ENCODE peak calls at places on chromosome 20, in five cellular contexts. V is vagina, W is IMR-90, L is ovary, Y is transverse colon. Z is an unnamed sample. For H3K4me1, the result is how much of the 10 kb centered on the place peaks cover.

GRCh38 chr20:381581-382290 is 1.2 kb downstream of the TRIB3 start:
- DNase-seq in V (no peak), W (peak), L (peak), Y (peak), Z (peak)

GRCh38 chr20:62339647-62340062 is 27.5 kb downstream of the LAMA5 start:
- DNase-seq in V (no peak), W (no peak), L (no peak), Y (peak), Z (peak)

GRCh38 chr20:35279533-35280174 is 1.7 kb upstream of the MMP24OS start:
- DNase-seq in V (no peak), W (no peak), L (no peak), Y (no peak), Z (no peak)

GRCh38 chr20:47663354-47664067 is 121.8 kb downstream of the SULF2 start:
- DNase-seq in V (no peak), W (peak), L (peak), Y (peak), Z (peak)

GRCh38 chr20:43904778-43905177 is 9.9 kb upstream of the TOX2 start:
- DNase-seq in V (no peak), W (no peak), L (no peak), Y (no peak), Z (no peak)

GRCh38 chr20:61166324-61166723 is 85.7 kb upstream of the CDH4 start:
- DNase-seq in V (no peak), W (no peak), L (no peak), Y (no peak), Z (no peak)

GRCh38 chr20:2485662-2486061 is 15.1 kb upstream of the SNRPB start:
- DNase-seq in V (no peak), W (no peak), L (no peak), Y (no peak), Z (no peak)

GRCh38 chr20:329851-330232 is 4.5 kb downstream of the SOX12 start:
- DNase-seq in V (no peak), W (no peak), L (no peak), Y (peak), Z (no peak)

GRCh38 chr20:51729771-51730170 is 38.4 kb downstream of the ATP9A start:
- DNase-seq in V (no peak), W (no peak), L (no peak), Y (no peak), Z (no peak)

GRCh38 chr20:59992531-59992930 is 34.3 kb downstream of the CDH26 start:
- DNase-seq in V (no peak), W (peak), L (no peak), Y (no peak), Z (no peak)

GRCh38 chr20:57539889-57540288 is 14.9 kb upstream of the CTCFL start:
- DNase-seq in V (no peak), W (no peak), L (no peak), Y (peak), Z (no peak)

GRCh38 chr20:43237651-43238050 is 47.9 kb upstream of the PTPRT start:
- DNase-seq in V (no peak), W (no peak), L (no peak), Y (no peak), Z (no peak)

GRCh38 chr20:33518071-33518470 is 28.2 kb downstream of the CBFA2T2 start:
- DNase-seq in V (no peak), W (peak), L (no peak), Y (no peak), Z (no peak)

GRCh38 chr20:31674895-31675827 is 37.4 kb downstream of the COX4I2 start:
- DNase-seq in V (no peak), W (peak), L (peak), Y (peak), Z (no peak)

GRCh38 chr20:49381558-49382493 is 100.6 kb downstream of the KCNB1 start:
- DNase-seq in V (no peak), W (peak), L (peak), Y (peak), Z (peak)

GRCh38 chr20:34544109-34544793 is 14.3 kb upstream of the MAP1LC3A start:
- DNase-seq in V (no peak), W (no peak), L (no peak), Y (peak), Z (no peak)

GRCh38 chr20:44287272-44288097 is 23.5 kb downstream of the FITM2 start:
- DNase-seq in V (no peak), W (no peak), L (no peak), Y (peak), Z (no peak)

GRCh38 chr20:31870703-31871601 is 518 bp downstream of the TTLL9 start:
- DNase-seq in V (no peak), W (no peak), L (no peak), Y (peak), Z (peak)

GRCh38 chr20:59515013-59515905 is 89.1 kb upstream of the PHACTR3 start:
- DNase-seq in V (no peak), W (peak), L (peak), Y (peak), Z (peak)

GRCh38 chr20:2254333-2254732 is 41.5 kb upstream of the TGM3 start:
- DNase-seq in V (no peak), W (no peak), L (no peak), Y (no peak), Z (no peak)

GRCh38 chr20:48406462-48407235 is 421.1 kb downstream of the PREX1 start:
- DNase-seq in V (no peak), W (no peak), L (no peak), Y (no peak), Z (no peak)

GRCh38 chr20:3732327-3733118 is at the start of gene HSPA12B:
- DNase-seq in V (no peak), W (no peak), L (peak), Y (no peak), Z (no peak)

GRCh38 chr20:59785118-59785959 is 148.1 kb downstream of the SYCP2 start:
- DNase-seq in V (peak), W (no peak), L (no peak), Y (no peak), Z (no peak)

GRCh38 chr20:63750807-63751470 is 11.4 kb downstream of the SLC2A4RG start:
- DNase-seq in V (no peak), W (no peak), L (no peak), Y (no peak), Z (peak)
- H3K4me3 ChIP-seq in V (no peak), W (no peak), L (no peak), Y (no peak), Z (peak)

DNA sequence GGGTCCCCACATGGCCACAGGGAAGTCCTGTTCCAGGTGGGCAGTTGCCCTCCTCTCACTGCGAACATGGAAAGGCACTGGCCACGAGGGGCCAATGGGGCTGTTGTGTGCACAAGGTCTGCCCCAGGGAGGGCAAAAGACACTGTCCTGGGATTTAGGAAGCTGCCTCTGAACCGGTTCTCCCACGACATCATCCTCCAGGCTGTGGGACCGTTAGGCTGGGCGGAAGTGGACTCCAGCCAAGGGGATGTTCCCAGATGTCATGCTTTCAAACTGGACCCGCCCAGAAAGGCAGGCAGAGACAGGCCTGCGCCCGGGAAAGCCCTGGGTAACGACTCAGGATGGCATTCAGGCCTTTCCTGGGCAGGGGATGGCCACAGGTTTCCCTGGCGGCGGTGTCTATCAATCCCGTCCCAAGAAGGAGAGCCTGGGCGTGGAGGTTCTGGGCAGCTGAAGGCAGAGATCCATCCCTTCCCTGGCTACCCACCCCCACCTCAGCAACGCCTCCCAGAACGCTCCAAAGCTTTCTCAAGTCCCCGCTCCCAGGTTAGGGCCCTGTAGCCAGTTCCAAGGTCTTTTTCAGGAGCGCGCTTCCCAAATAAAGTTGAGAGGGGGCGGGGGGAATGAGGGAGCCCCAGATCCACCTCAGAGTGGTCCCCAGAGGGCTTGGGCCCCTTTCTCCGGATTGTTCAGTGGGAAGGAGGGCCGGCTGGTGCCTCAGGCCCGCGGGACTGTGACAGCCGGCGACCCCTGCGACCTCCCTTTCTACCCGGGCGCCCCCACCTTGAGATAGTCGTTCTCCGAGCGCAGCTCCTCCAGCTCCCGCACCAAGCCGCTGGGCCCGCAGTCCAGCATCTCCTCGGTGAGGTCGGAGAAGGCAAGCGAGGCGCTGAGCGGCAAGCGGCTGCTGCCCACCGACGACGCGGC is 13.8 kb upstream of the TLDC2 start:
- DNase-seq in V (peak), W (peak), L (peak), Y (peak), Z (peak)
- TF ChIP-seq POLR2A in V (peak), W (peak), L (peak), Y (peak), Z (peak)

DNA sequence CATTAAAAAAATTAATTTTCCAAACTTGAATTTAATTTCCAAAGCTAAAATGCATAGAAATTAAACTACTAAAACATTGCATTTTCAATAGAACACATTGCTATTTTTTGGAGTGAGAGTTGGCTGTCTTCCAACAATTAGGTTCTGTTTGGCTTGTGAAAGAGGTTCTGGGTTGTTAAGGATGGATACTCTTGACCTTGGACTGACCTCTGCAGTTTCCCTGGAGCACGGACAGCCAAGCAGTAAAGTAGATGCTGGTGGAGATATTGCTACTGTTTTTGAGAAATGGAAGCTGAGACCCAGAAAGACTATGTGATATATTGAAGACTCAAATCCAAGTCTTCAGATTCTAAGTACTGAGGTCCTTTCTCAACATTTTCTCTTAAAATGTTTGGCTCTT is 95.9 kb upstream of the CHD6 start:
- DNase-seq in V (no peak), W (no peak), L (no peak), Y (no peak), Z (no peak)
- H3K4me1 ChIP-seq in V (under half), W (under half), L (under half), Y (under half), Z (under half)

GRCh38 chr20:50689864-50690263 is 1.5 kb downstream of the RIPOR3 start:
- DNase-seq in V (no peak), W (no peak), L (no peak), Y (no peak), Z (no peak)

GRCh38 chr20:50691585-50692552 is 527 bp upstream of the RIPOR3 start:
- DNase-seq in V (no peak), W (peak), L (no peak), Y (no peak), Z (no peak)

GRCh38 chr20:50690979-50691584 is at the start of gene RIPOR3:
- DNase-seq in V (no peak), W (no peak), L (peak), Y (no peak), Z (peak)

GRCh38 chr20:50692553-50692933 is 1.2 kb upstream of the RIPOR3 start:
- DNase-seq in V (no peak), W (no peak), L (no peak), Y (no peak), Z (no peak)

DNA sequence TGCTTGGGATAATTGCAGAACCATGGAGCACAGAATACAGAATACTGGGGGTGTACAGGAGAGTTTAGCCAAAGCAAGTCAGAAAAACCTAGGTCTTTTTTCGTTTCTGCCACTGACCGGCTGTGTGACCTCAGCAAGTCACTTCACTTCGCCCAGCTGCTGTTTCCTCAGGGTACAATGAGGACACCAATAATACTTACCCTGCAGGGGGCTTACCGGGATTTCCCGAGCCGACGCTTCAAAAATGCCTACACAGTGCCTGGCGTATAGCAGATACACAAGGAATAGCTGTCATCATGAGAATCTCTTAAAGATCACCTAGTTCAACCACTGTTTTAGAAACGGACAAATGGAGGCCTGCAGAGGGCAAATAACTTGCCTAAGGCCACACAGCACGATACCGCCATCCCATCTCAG is 772 bp downstream of the RIPOR3 start:
- DNase-seq in V (no peak), W (no peak), L (no peak), Y (no peak), Z (no peak)
- H3K4me3 ChIP-seq in V (peak), W (peak), L (peak), Y (peak), Z (peak)

GRCh38 chr20:37392441-37393195 is 46.7 kb downstream of the SRC start:
- DNase-seq in V (no peak), W (no peak), L (peak), Y (no peak), Z (no peak)
- TF ChIP-seq POLR2A in V (no peak), W (no peak), L (no peak), Y (no peak), Z (no peak)

DNA sequence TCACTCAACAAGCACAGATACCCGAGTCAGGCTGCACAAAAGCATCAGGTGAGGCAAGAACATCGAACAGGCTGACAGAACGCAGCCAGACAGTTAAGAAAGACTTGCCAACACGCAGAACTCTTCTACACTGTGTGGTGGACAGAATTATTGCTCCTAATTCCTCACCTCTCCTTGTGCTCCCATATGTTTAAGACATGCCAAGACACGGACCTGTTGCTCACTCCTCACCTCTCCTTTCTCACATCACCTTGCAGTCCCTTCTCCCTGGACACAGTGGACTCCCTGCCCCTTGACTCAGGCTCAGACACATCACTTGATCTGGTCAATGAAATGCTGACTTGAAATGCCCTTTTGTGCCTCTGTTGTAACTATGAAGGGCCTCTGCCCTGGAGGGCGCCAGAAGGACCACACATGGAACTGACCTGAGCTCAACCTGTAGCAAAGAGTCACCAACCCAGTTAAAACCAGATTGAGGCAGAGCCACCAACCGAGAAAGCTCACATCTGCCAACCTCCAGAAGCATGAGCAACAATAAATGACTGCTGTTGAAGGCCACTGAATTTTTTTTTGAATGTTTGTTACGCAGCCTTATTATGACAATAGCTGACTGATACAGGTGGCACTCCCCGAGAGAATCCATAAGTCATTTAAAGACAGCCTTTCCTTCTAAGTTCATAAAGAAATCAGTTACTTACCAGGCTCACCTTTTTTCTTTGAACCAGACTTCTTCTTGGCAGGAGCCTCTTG is 24.0 kb downstream of the RRBP1 start:
- DNase-seq in V (no peak), W (no peak), L (no peak), Y (no peak), Z (peak)
- H3K4me1 ChIP-seq in V (under half), W (under half), L (under half), Y (under half), Z (under half)

DNA sequence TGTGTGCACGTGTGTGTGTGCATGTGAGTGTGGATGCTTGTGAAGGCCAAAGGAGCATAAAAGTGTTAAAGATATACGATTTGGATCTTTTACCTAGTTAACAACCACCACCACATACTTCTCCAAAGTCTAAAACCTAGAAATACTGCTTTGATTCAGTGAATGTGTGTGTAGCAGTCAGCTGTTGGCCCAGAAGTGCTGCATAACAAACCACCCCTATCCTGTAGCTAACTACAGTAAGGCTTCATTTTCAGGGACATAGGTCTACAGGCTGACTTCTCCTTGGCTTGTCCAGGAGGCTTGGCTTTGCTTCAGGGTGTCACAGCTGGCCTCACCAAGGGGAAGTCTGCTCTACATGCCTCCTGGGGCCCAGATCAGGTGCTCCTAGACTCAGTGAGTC is 2.4 kb upstream of the CST8 start:
- DNase-seq in V (no peak), W (no peak), L (no peak), Y (no peak), Z (no peak)
- H3K4me3 ChIP-seq in V (no peak), W (no peak), L (no peak), Y (no peak), Z (no peak)

DNA sequence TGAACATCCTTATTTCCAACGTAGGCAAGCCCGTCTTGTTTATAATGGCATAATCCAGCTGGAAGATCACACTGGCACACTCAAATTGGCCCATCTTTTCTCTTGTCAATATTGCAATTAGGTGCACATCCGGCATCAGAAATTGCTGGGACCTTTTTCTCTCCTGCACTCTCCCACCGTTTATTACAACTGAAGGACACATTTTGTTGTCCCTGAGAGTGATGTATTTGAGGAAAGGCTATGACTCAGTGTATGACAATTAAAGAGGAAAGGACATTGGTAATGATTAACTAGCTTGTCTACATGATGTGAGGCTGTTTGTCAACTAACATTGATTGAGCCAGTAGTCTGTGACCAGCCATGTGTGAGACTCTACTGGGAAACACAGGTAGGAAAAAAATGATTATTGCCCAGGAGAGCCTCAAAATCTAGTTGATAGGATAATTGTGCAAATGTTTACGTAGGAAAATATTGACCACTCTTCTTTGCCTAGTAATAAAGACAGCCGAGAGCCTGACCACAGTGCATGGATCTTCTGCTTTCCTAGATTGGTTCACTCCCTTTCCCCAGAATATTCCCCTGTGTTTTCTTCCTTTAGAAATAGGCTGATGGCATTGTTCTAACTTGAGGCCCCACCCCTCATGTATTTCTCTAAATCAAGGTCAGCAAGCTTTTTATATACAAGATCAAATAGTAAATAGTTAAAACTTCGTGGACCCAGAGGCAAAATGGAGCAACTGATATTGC is 230.0 kb upstream of the BTBD3 start:
- DNase-seq in V (no peak), W (no peak), L (no peak), Y (no peak), Z (no peak)
- TF ChIP-seq POLR2A in V (no peak), W (no peak), L (no peak), Y (no peak), Z (no peak)

DNA sequence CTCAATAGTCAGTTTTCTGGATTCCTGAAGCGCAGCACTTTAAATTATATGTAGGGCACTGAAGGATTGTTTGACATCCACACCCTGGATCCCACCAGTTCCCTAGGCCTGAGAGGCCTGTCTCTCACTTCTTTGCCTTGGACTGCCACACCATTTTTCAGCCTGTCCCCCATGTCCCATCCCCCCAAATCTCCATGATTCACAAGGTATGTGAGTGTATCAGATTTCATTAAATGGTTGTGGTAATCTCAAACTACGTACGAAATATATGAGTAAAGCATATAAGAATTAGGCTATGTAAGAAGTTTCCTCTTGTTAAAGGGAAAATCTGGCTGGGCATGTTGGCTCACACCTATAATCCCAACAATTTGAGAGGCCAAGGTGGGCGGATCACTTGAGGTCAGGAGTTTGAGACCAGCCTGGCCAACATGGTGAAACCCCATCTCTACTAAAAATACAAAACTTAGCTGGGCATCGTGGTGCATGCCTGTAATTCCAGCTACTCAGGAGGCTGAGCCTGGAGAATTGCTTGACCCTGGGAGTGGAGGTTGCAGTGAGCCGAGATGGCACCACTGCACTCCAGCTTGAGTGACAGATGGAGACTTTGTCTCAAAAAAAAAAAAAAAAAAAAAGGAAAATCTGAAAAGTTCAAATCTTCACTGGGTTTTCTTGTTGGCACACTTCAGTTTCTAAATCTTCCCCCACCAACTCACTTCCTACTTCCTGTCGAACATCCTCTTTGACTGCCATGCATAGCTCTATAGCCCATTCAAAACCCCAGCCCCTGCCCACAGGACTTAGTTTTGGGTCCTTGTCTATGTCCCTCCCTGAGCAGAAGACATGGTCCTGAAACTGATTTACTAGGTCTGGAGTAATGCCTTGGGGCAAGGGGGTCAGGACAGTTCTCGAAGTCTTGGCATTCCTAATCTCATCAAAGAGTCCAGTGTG is 97.3 kb upstream of the SHLD1 start:
- DNase-seq in V (no peak), W (peak), L (no peak), Y (no peak), Z (peak)
- H3K4me1 ChIP-seq in V (under half), W (under half), L (under half), Y (under half), Z (under half)

Z was measured in Peyer's patch.